ENCODE peak calls at places on chromosomes 4 and X, in four cellular contexts. N, A, R and D are unnamed samples. For H3K4me1, the result is how much of the 10 kb centered on the place peaks cover.

GRCh38 chr4:41890085-41890484 is 45.1 kb upstream of the TMEM33 start:
- DNase-seq in N (no peak), A (no peak), R (no peak), D (no peak)

GRCh38 chrX:15382809-15383208 is 1.4 kb downstream of the VEGFD start:
- DNase-seq in N (no peak), A (no peak), R (no peak), D (no peak)

GRCh38 chr4:15781427-15782095 is 3.4 kb downstream of the CD38 start:
- DNase-seq in N (no peak), A (peak), R (no peak), D (no peak)

GRCh38 chrX:68710870-68711576 is 63.6 kb downstream of the STARD8 start:
- DNase-seq in N (no peak), A (peak), R (no peak), D (no peak)

GRCh38 chr4:84967292-84967651 is 782 bp upstream of the WDFY3 start:
- DNase-seq in N (peak), A (peak), R (no peak), D (no peak)

GRCh38 chrX:2261838-2262678 is 238.7 kb downstream of the DHRSX start:
- DNase-seq in N (no peak), A (no peak), R (no peak), D (no peak)

GRCh38 chr4:153115322-153116100 is 88.7 kb upstream of the TRIM2 start:
- DNase-seq in N (peak), A (peak), R (peak), D (no peak)

GRCh38 chr4:151087467-151087866 is 12.0 kb upstream of the RPS3A start:
- DNase-seq in N (no peak), A (no peak), R (no peak), D (no peak)

GRCh38 chr4:186485621-186486062 is 69.7 kb downstream of the MTNR1A start:
- DNase-seq in N (no peak), A (peak), R (no peak), D (no peak)

GRCh38 chr4:129246850-129247542 is 151.0 kb downstream of the C4orf33 start:
- DNase-seq in N (no peak), A (no peak), R (no peak), D (no peak)

GRCh38 chr4:15004701-15005301 is 2.5 kb downstream of the CPEB2 start:
- DNase-seq in N (peak), A (peak), R (peak), D (no peak)

GRCh38 chrX:110407910-110408545 is 49.4 kb downstream of the RTL9 start:
- DNase-seq in N (peak), A (peak), R (peak), D (no peak)

GRCh38 chrX:2682582-2683177 is 8.4 kb upstream of the CD99 start:
- DNase-seq in N (no peak), A (no peak), R (no peak), D (no peak)

GRCh38 chr4:105544517-105544916 is 7.9 kb upstream of the ARHGEF38 start:
- DNase-seq in N (no peak), A (no peak), R (no peak), D (no peak)

GRCh38 chr4:80340036-80340435 is 4.5 kb downstream of the CFAP299 start:
- DNase-seq in N (no peak), A (peak), R (no peak), D (no peak)

GRCh38 chr4:38128478-38129451 is 168.6 kb downstream of the PTTG2 start:
- DNase-seq in N (no peak), A (no peak), R (no peak), D (peak)

GRCh38 chr4:145545538-145546224 is 64.0 kb downstream of the SMAD1 start:
- DNase-seq in N (peak), A (peak), R (no peak), D (no peak)

GRCh38 chr4:113445286-113445685 is 316.3 kb downstream of the CAMK2D start:
- DNase-seq in N (peak), A (peak), R (peak), D (no peak)

GRCh38 chr4:128287159-128287870 is at the start of gene PGRMC2:
- DNase-seq in N (peak), A (peak), R (peak), D (no peak)

GRCh38 chr4:151522790-151523332 is 113.9 kb downstream of the FHIP1A start:
- DNase-seq in N (no peak), A (no peak), R (no peak), D (no peak)

GRCh38 chr4:15295421-15296162 is 132.2 kb upstream of the C1QTNF7 start:
- DNase-seq in N (no peak), A (no peak), R (no peak), D (no peak)

GRCh38 chr4:104015680-104016079 is 295.9 kb upstream of the TACR3 start:
- DNase-seq in N (no peak), A (peak), R (no peak), D (peak)

GRCh38 chr4:10866691-10867090 is 182.1 kb upstream of the CLNK start:
- DNase-seq in N (no peak), A (no peak), R (no peak), D (no peak)
- H3K4me3 ChIP-seq in N (no peak), A (no peak), R (no peak), D (no peak)

GRCh38 chr4:121562833-121563232 is 133.9 kb downstream of the ANXA5 start:
- DNase-seq in N (no peak), A (no peak), R (no peak), D (no peak)
- H3K27ac ChIP-seq in N (no peak), A (no peak), R (no peak), D (no peak)

GRCh38 chr4:1249731-1250526 is 999 bp upstream of the CTBP1 start:
- DNase-seq in N (no peak), A (peak), R (peak), D (no peak)

GRCh38 chr4:1250527-1250812 is 1.5 kb upstream of the CTBP1 start:
- DNase-seq in N (no peak), A (no peak), R (no peak), D (no peak)

GRCh38 chr4:1247811-1248261 is 1.1 kb downstream of the CTBP1 start:
- DNase-seq in N (no peak), A (peak), R (no peak), D (no peak)

GRCh38 chr4:1248262-1249147 is at the start of gene CTBP1:
- DNase-seq in N (peak), A (peak), R (peak), D (no peak)

GRCh38 chr4:1249148-1249730 is 309 bp upstream of the CTBP1 start:
- DNase-seq in N (peak), A (peak), R (peak), D (no peak)
- H3K4me1 ChIP-seq in N (under half), A (under half), R (under half), D (under half)

GRCh38 chr4:1873776-1874175 is 2.6 kb downstream of the NSD2 start:
- DNase-seq in N (no peak), A (no peak), R (no peak), D (no peak)

GRCh38 chr4:1873291-1873690 is 2.1 kb downstream of the NSD2 start:
- DNase-seq in N (no peak), A (no peak), R (no peak), D (no peak)

GRCh38 chr4:1874207-1874606 is 3.0 kb downstream of the NSD2 start:
- DNase-seq in N (no peak), A (no peak), R (no peak), D (no peak)

GRCh38 chr4:1871471-1872021 is 353 bp downstream of the NSD2 start:
- DNase-seq in N (peak), A (peak), R (peak), D (no peak)

GRCh38 chr4:1872918-1873269 is 1.7 kb downstream of the NSD2 start:
- DNase-seq in N (no peak), A (peak), R (no peak), D (no peak)
- H3K4me3 ChIP-seq in N (no peak), A (peak), R (peak), D (no peak)

DNA sequence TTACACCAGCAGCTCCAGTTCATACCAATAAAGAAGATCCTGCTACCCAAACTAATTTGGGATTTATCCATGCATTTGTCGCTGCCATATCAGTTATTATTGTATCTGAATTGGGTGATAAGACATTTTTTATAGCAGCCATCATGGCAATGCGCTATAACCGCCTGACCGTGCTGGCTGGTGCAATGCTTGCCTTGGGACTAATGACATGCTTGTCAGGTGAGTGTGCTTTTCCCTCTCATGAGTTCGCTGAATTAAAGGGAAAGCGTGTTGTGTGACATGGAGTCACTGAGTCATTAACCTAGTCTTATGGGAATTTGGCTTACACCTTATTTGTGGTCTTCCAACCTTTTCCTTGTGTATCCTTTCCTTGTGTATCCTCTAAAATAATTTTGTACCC is 15.9 kb downstream of the TMEM165 start:
- DNase-seq in N (no peak), A (no peak), R (no peak), D (no peak)
- H3K27ac ChIP-seq in N (no peak), A (no peak), R (no peak), D (no peak)

GRCh38 chrX:130083107-130083490 is 27.2 kb downstream of the ELF4 start:
- DNase-seq in N (no peak), A (no peak), R (no peak), D (no peak)
- H3K4me1 ChIP-seq in N (under half), A (under half), R (under half), D (under half)

GRCh38 chr4:147056951-147057630 is 111.4 kb upstream of the TTC29 start:
- DNase-seq in N (no peak), A (peak), R (no peak), D (no peak)
- H3K4me3 ChIP-seq in N (peak), A (no peak), R (peak), D (no peak)

GRCh38 chr4:97317691-97318090 is 825.6 kb downstream of the STPG2 start:
- DNase-seq in N (no peak), A (no peak), R (no peak), D (no peak)
- H3K27ac ChIP-seq in N (no peak), A (no peak), R (no peak), D (no peak)

DNA sequence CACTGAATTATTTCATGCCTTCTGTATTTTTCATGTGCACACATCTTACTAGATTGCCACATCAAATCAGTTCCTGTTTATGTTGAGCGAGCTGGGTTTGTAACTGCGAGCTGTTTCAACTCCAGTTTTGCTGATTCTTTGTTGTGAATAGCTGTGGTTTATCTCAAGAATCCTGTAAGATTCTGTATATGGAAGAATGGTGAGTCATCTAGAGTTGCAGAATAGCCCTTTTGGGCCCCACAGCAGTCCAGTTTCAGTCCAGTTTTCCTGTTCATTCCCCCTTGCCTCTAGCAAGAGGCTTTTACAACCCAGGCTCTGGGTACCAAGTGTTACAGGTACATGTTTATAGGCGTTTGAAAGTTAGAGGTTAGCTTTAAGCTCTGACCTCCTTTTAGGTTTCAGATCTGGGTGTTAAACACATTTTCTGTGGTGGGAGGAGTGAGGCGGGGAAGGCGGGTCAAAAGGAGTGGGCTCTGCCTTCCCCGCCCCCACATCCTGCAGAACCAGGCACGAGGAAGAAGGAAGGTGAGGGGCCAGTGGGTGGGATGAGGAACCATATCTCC is 32.7 kb downstream of the TBC1D14 start:
- DNase-seq in N (no peak), A (peak), R (no peak), D (no peak)
- H3K4me1 ChIP-seq in N (under half), A (under half), R (under half), D (under half)

GRCh38 chr4:184392748-184393334 is 81.5 kb downstream of the IRF2 start:
- DNase-seq in N (no peak), A (no peak), R (no peak), D (no peak)

GRCh38 chr4:184396570-184397515 is 77.5 kb downstream of the IRF2 start:
- DNase-seq in N (no peak), A (no peak), R (no peak), D (no peak)

GRCh38 chr4:184396001-184396400 is 78.3 kb downstream of the IRF2 start:
- DNase-seq in N (no peak), A (no peak), R (no peak), D (no peak)

GRCh38 chr4:184397516-184398163 is 76.7 kb downstream of the IRF2 start:
- DNase-seq in N (no peak), A (peak), R (no peak), D (no peak)

DNA sequence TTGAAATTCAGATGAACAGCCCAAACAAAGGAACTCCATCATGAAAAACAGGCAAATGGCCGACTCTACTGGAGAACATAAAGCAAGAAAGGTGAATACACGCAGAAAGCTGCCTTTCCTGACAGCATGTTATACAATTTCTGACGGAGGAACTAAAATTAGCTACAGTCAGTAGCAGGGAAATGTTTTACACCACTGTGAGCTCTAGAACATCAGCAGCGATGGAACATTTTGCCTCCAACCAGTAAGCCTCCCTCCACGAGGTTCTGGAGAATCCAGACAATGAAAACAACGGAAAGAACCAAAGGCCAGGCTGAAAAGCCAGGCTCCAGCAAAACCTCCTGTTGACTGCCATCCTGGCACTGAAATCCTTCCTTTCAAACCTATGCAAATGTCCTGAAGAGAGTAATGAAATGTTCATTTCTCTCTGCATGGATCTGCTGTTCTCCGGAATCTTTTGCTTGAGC is 78.9 kb downstream of the IRF2 start:
- DNase-seq in N (no peak), A (no peak), R (no peak), D (no peak)
- H3K4me3 ChIP-seq in N (no peak), A (no peak), R (no peak), D (no peak)